ENCODE peak calls at places on chromosomes 3 and 15, in nine cellular contexts. Q is sigmoid colon, Z is BJ, T is HFFc6, W is fibroblast of pulmonary artery, I is body of pancreas, S is pancreas, U is foreskin fibroblast, X is nephron progenitor cell. O is an unnamed sample.

GRCh38 chr15:64478863-64479262 is 18.5 kb downstream of the ZNF609 start:
- DNase-seq in Q (no peak), Z (no peak), T (no peak), W (peak), I (no peak), S (no peak), U (no peak), X (no peak), O (no peak)

GRCh38 chr3:58098531-58098930 is 90.3 kb downstream of the FLNB start:
- DNase-seq in Q (peak), Z (no peak), T (peak), W (no peak), I (no peak), S (no peak), U (no peak), X (no peak), O (no peak)

GRCh38 chr3:11480663-11481298 is 162.9 kb downstream of the VGLL4 start:
- DNase-seq in Q (peak), Z (no peak), T (no peak), W (no peak), I (peak), S (peak), U (no peak), X (peak), O (no peak)

GRCh38 chr3:98589331-98589870 is 4.0 kb downstream of the CPOX start:
- DNase-seq in Q (no peak), Z (no peak), T (no peak), W (peak), I (no peak), S (no peak), U (no peak), X (no peak), O (no peak)

GRCh38 chr15:39976291-39977274 is 42.7 kb downstream of the EIF2AK4 start:
- DNase-seq in Q (peak), Z (no peak), T (peak), W (peak), I (peak), S (peak), U (peak), X (peak), O (peak)

GRCh38 chr15:65201918-65202317 is 9.4 kb downstream of the CILP start:
- DNase-seq in Q (peak), Z (no peak), T (no peak), W (no peak), I (no peak), S (no peak), U (no peak), X (no peak), O (no peak)

GRCh38 chr3:188546835-188547670 is 393.1 kb downstream of the LPP start:
- DNase-seq in Q (no peak), Z (peak), T (peak), W (peak), I (no peak), S (no peak), U (peak), X (no peak), O (no peak)

GRCh38 chr3:156617781-156618180 is 56.6 kb upstream of the TIPARP start:
- DNase-seq in Q (no peak), Z (no peak), T (no peak), W (no peak), I (no peak), S (no peak), U (peak), X (no peak), O (no peak)

GRCh38 chr3:121529308-121529707 is 16.5 kb downstream of the POLQ start:
- DNase-seq in Q (no peak), Z (no peak), T (peak), W (peak), I (no peak), S (no peak), U (peak), X (no peak), O (no peak)

GRCh38 chr15:78616506-78616905 is 4.3 kb downstream of the CHRNA3 start:
- DNase-seq in Q (no peak), Z (no peak), T (no peak), W (no peak), I (no peak), S (no peak), U (no peak), X (no peak), O (no peak)

GRCh38 chr15:37586976-37587375 is 347.5 kb upstream of the TMCO5A start:
- DNase-seq in Q (no peak), Z (no peak), T (no peak), W (peak), I (no peak), S (no peak), U (peak), X (no peak), O (no peak)

GRCh38 chr3:164458986-164459385 is 619.3 kb downstream of the SI start:
- DNase-seq in Q (no peak), Z (no peak), T (no peak), W (peak), I (no peak), S (no peak), U (peak), X (no peak), O (no peak)

GRCh38 chr3:72123908-72124441 is 339.0 kb upstream of the PROK2 start:
- DNase-seq in Q (peak), Z (no peak), T (peak), W (peak), I (peak), S (no peak), U (peak), X (no peak), O (peak)

GRCh38 chr15:100710744-100711478 is 108.5 kb downstream of the ASB7 start:
- DNase-seq in Q (no peak), Z (no peak), T (no peak), W (no peak), I (no peak), S (no peak), U (no peak), X (no peak), O (no peak)

GRCh38 chr15:29670266-29670665 is 152.0 kb downstream of the TJP1 start:
- DNase-seq in Q (no peak), Z (no peak), T (no peak), W (no peak), I (no peak), S (no peak), U (no peak), X (no peak), O (no peak)

GRCh38 chr3:15781637-15782402 is 16.0 kb downstream of the ANKRD28 start:
- DNase-seq in Q (no peak), Z (no peak), T (no peak), W (no peak), I (no peak), S (no peak), U (peak), X (no peak), O (no peak)

GRCh38 chr3:98770261-98771039 is 7.3 kb downstream of the ST3GAL6 start:
- DNase-seq in Q (no peak), Z (no peak), T (no peak), W (no peak), I (peak), S (peak), U (no peak), X (no peak), O (no peak)

GRCh38 chr3:121477589-121477988 is 68.2 kb downstream of the POLQ start:
- DNase-seq in Q (no peak), Z (peak), T (peak), W (peak), I (no peak), S (no peak), U (peak), X (no peak), O (no peak)

GRCh38 chr3:50616770-50617095 is 218 bp upstream of the MAPKAPK3 start:
- DNase-seq in Q (peak), Z (no peak), T (peak), W (peak), I (peak), S (peak), U (peak), X (peak), O (peak)

GRCh38 chr3:12195231-12195630 is 36.5 kb upstream of the TIMP4 start:
- DNase-seq in Q (no peak), Z (no peak), T (no peak), W (no peak), I (no peak), S (no peak), U (peak), X (no peak), O (no peak)

GRCh38 chr3:32817195-32817560 is 619 bp upstream of the TRIM71 start:
- DNase-seq in Q (no peak), Z (no peak), T (no peak), W (no peak), I (no peak), S (no peak), U (no peak), X (peak), O (peak)

GRCh38 chr3:44721231-44722102 is 8.0 kb upstream of the ZNF501 start:
- DNase-seq in Q (no peak), Z (no peak), T (no peak), W (peak), I (no peak), S (no peak), U (no peak), X (no peak), O (no peak)

GRCh38 chr15:94532226-94532625 is 300.9 kb downstream of the MCTP2 start:
- DNase-seq in Q (no peak), Z (no peak), T (no peak), W (no peak), I (no peak), S (no peak), U (no peak), X (no peak), O (no peak)

GRCh38 chr3:9552252-9552999 is 1.2 kb downstream of the LHFPL4 start:
- DNase-seq in Q (no peak), Z (no peak), T (no peak), W (peak), I (peak), S (peak), U (peak), X (peak), O (peak)

GRCh38 chr3:115885621-115886020 is 262.3 kb downstream of the GAP43 start:
- DNase-seq in Q (no peak), Z (no peak), T (no peak), W (peak), I (no peak), S (no peak), U (peak), X (peak), O (no peak)

GRCh38 chr15:93035953-93036810 is 52.8 kb downstream of the RGMA start:
- DNase-seq in Q (peak), Z (no peak), T (no peak), W (peak), I (peak), S (peak), U (peak), X (peak), O (peak)

GRCh38 chr3:13251166-13251892 is 168.8 kb downstream of the NUP210 start:
- DNase-seq in Q (no peak), Z (no peak), T (no peak), W (no peak), I (no peak), S (no peak), U (no peak), X (no peak), O (no peak)

GRCh38 chr3:123880998-123881561 is 3.1 kb downstream of the MYLK start:
- DNase-seq in Q (no peak), Z (no peak), T (peak), W (peak), I (no peak), S (no peak), U (peak), X (peak), O (no peak)

GRCh38 chr3:138125548-138126221 is 6.5 kb downstream of the A4GNT start:
- DNase-seq in Q (no peak), Z (no peak), T (peak), W (peak), I (peak), S (no peak), U (peak), X (no peak), O (no peak)

GRCh38 chr3:170222647-170223541 is 670 bp downstream of the PRKCI start:
- DNase-seq in Q (peak), Z (no peak), T (peak), W (peak), I (peak), S (no peak), U (peak), X (no peak), O (peak)

GRCh38 chr3:183591881-183592521 is 36.5 kb upstream of the KLHL6 start:
- DNase-seq in Q (no peak), Z (no peak), T (peak), W (peak), I (no peak), S (no peak), U (peak), X (no peak), O (peak)

GRCh38 chr3:43497905-43498365 is 123.9 kb downstream of the ANO10 start:
- DNase-seq in Q (no peak), Z (no peak), T (no peak), W (peak), I (no peak), S (no peak), U (peak), X (no peak), O (no peak)

GRCh38 chr3:42884324-42884723 is 8.6 kb upstream of the CYP8B1 start:
- DNase-seq in Q (no peak), Z (no peak), T (no peak), W (no peak), I (no peak), S (no peak), U (no peak), X (no peak), O (no peak)

GRCh38 chr3:11346416-11346815 is 74.2 kb downstream of the ATG7 start:
- DNase-seq in Q (no peak), Z (no peak), T (peak), W (no peak), I (no peak), S (no peak), U (no peak), X (no peak), O (no peak)

GRCh38 chr3:18745472-18745871 is 320.3 kb upstream of the SATB1 start:
- DNase-seq in Q (no peak), Z (no peak), T (no peak), W (no peak), I (peak), S (no peak), U (no peak), X (no peak), O (no peak)

GRCh38 chr3:143307613-143308183 is 188.1 kb downstream of the CHST2 start:
- DNase-seq in Q (no peak), Z (no peak), T (no peak), W (peak), I (peak), S (no peak), U (peak), X (no peak), O (peak)

DNA sequence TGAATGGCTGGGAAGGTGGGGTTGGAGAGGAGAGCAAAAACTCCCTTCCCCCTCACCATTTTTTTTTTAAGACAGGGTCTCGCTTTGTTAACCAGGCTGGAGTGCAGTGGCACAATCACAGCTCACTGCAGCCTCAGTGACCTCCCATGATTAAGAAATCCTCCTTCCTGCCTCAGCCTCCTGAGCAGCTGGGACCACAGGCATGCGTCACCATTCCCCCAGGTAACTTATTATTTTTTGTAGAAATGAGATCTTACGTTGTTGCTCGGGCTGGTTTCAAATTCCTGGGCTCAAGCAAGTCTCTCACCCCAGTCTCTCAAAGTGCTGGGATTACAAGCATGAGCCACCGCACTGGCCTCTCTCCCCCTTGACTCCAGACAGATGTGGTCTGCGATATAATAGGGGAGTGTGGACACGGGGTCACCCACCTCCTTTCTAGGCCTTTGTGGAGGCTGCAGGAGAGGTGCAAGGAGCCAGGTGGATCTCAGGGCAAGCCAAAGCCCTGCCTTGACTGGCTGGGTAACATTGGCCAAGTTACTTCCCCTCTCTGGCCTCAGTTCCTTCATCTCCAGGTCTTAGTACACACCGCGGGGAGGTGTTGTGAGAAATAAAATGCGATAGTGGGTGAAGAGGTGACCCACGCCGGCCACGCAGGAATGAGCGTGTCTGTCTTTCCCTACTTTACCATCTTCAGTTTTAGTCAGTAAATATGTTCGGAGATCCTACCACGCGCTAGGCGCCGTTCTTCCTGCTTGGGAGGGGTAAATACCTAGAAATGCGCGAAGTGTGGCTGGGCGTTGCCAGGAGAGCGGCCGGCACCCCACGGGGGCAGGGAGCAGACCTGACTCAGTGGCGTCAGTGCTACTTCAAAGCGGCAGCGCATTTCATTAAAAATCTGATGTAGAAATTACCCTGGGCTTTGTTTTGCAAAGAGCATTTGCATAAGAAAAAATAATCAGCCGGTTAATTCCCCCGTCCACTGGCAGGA is 20.2 kb upstream of the CORO2B start:
- DNase-seq in Q (peak), Z (no peak), T (no peak), W (no peak), I (no peak), S (no peak), U (peak), X (no peak), O (no peak)
- TF ChIP-seq CTCF in Q (no peak), Z (no peak), T (no peak), W (no peak), I (no peak), S (no peak), U (no peak), X (no peak), O (no peak)

DNA sequence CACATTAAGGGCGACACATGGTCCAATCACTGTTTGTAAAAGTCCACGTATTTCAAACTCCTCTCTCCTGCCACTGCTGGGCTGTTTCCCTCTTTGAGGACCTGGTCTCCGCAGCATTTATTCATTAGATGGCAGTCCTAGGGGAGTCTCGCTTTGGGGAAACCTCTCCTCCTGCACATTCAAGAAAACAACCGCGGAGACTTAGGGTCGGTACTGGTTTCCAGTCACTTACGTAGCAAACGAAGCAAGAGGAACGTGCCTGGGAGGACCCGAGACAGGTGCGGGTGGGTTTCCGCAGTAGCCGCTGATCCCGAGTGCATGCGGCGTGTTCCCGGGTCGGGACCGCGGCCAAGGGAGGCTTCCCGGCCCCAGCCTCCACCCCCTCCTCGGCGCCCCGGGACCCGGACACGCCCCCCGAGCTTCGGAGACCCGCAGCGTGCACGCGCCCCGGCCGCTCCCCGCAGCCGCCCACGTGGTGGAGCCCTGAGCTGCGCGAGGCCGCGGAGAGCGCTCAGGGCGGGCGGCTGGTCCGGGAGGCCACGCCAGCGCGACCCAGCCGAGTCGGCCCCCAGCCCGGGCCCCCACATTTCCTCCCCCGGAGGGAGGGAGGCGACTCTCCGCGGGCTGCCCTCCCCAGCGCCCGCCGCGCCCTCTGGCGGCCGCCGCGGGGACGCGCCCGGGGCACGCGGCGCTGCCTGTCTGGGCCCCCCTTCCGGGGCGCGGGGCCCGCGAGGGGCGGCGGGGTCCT is 1.1 kb upstream of the IGF1R start:
- DNase-seq in Q (peak), Z (no peak), T (peak), W (peak), I (peak), S (peak), U (peak), X (peak), O (peak)
- TF ChIP-seq CTCF in Q (peak), Z (no peak), T (peak), W (no peak), I (no peak), S (no peak), U (no peak), X (no peak), O (peak)

GRCh38 chr15:73239564-73240208 is 129.1 kb downstream of the HCN4 start:
- DNase-seq in Q (no peak), Z (no peak), T (no peak), W (peak), I (no peak), S (no peak), U (peak), X (no peak), O (no peak)
- TF ChIP-seq CTCF in Q (no peak), Z (no peak), T (peak), W (peak), I (no peak), S (no peak), U (peak), X (no peak), O (no peak)

DNA sequence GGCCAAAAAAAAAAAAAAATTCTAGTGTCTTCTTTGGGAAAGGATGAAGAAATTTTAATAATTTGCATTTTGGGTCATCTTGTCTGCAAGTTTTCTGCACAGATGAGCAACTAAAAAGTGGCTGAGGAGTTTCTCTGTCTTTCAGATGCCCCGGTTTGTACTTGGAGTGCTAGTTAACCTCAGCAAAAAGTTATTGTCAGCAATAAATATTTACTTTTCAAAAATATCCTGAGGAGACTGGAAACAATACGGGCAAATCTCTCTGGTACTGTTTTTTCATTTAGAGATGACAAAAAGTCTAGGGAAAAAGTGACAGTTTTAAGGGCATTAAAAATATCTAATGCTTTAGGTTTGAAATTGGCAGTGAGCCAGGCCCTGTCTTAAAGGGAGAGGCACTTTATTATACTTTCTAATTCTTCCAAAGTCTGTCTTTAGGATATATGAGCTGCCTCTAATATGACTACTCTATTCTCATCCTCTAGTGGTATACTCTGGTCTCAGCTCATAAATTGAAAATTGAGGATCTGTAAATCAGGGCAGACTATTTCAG is 436.0 kb upstream of the NR2F2 start:
- DNase-seq in Q (no peak), Z (no peak), T (no peak), W (peak), I (no peak), S (no peak), U (peak), X (no peak), O (no peak)
- TF ChIP-seq CTCF in Q (no peak), Z (no peak), T (no peak), W (no peak), I (no peak), S (no peak), U (no peak), X (no peak), O (no peak)

GRCh38 chr15:81809543-81809942 is 236.3 kb downstream of the MEX3B start:
- DNase-seq in Q (no peak), Z (no peak), T (no peak), W (peak), I (peak), S (no peak), U (no peak), X (no peak), O (no peak)
- TF ChIP-seq CTCF in Q (no peak), Z (no peak), T (peak), W (peak), I (peak), S (no peak), U (no peak), X (peak), O (no peak)